ENCODE peak calls at places on chromosomes 3 and 15, in nine cellular contexts. One of them, this sample, is unnamed.

GRCh38 chr3:71062920-71063767 is 520.4 kb downstream of the FOXP1 start:
- DNase-seq in renal cortical epithelial cell: peak
- DNase-seq in kidney glomerular epithelial cell: no peak
- DNase-seq in nucleus accumbens: no peak
- DNase-seq in sciatic nerve: no peak
- DNase-seq in AG08396: peak
- DNase-seq in HT-29: peak
- DNase-seq in BE2C: no peak
- DNase-seq in hippocampal formation: peak
- DNase-seq in this sample: no peak

GRCh38 chr3:107132674-107133073 is 244.6 kb upstream of the CCDC54 start:
- DNase-seq in sciatic nerve: no peak
- DNase-seq in renal cortical epithelial cell: no peak
- DNase-seq in hippocampal formation: no peak
- DNase-seq in nucleus accumbens: no peak
- DNase-seq in HT-29: no peak
- DNase-seq in kidney glomerular epithelial cell: no peak
- DNase-seq in AG08396: no peak
- DNase-seq in BE2C: no peak
- DNase-seq in this sample: no peak

GRCh38 chr3:143525408-143525807 is 322.9 kb downstream of the SLC9A9 start:
- DNase-seq in kidney glomerular epithelial cell: no peak
- DNase-seq in HT-29: no peak
- DNase-seq in sciatic nerve: no peak
- DNase-seq in renal cortical epithelial cell: peak
- DNase-seq in AG08396: peak
- DNase-seq in BE2C: no peak
- DNase-seq in hippocampal formation: no peak
- DNase-seq in nucleus accumbens: no peak
- DNase-seq in this sample: no peak

GRCh38 chr3:184757010-184757651 is 45.3 kb upstream of the MAGEF1 start:
- DNase-seq in BE2C: no peak
- DNase-seq in hippocampal formation: peak
- DNase-seq in AG08396: peak
- DNase-seq in renal cortical epithelial cell: no peak
- DNase-seq in sciatic nerve: peak
- DNase-seq in nucleus accumbens: no peak
- DNase-seq in kidney glomerular epithelial cell: no peak
- DNase-seq in HT-29: no peak
- DNase-seq in this sample: peak

GRCh38 chr15:71183063-71183462 is 67.8 kb downstream of the THSD4 start:
- DNase-seq in kidney glomerular epithelial cell: no peak
- DNase-seq in BE2C: no peak
- DNase-seq in renal cortical epithelial cell: no peak
- DNase-seq in nucleus accumbens: no peak
- DNase-seq in sciatic nerve: no peak
- DNase-seq in hippocampal formation: no peak
- DNase-seq in HT-29: no peak
- DNase-seq in AG08396: no peak
- DNase-seq in this sample: no peak

GRCh38 chr3:133998691-133999241 is 31.0 kb downstream of the SLCO2A1 start:
- DNase-seq in kidney glomerular epithelial cell: no peak
- DNase-seq in sciatic nerve: no peak
- DNase-seq in nucleus accumbens: no peak
- DNase-seq in AG08396: no peak
- DNase-seq in hippocampal formation: no peak
- DNase-seq in renal cortical epithelial cell: no peak
- DNase-seq in BE2C: no peak
- DNase-seq in HT-29: no peak
- DNase-seq in this sample: no peak

GRCh38 chr15:60538129-60538528 is 59.2 kb upstream of the ICE2 start:
- DNase-seq in renal cortical epithelial cell: no peak
- DNase-seq in HT-29: no peak
- DNase-seq in kidney glomerular epithelial cell: no peak
- DNase-seq in sciatic nerve: no peak
- DNase-seq in nucleus accumbens: no peak
- DNase-seq in AG08396: no peak
- DNase-seq in hippocampal formation: no peak
- DNase-seq in BE2C: no peak
- DNase-seq in this sample: no peak

GRCh38 chr15:51004103-51004536 is 90.6 kb downstream of the TNFAIP8L3 start:
- DNase-seq in HT-29: no peak
- DNase-seq in AG08396: peak
- DNase-seq in hippocampal formation: no peak
- DNase-seq in renal cortical epithelial cell: peak
- DNase-seq in BE2C: no peak
- DNase-seq in sciatic nerve: no peak
- DNase-seq in kidney glomerular epithelial cell: peak
- DNase-seq in nucleus accumbens: no peak
- DNase-seq in this sample: no peak

GRCh38 chr3:106206165-106206564 is 337.4 kb upstream of the CBLB start:
- DNase-seq in hippocampal formation: no peak
- DNase-seq in kidney glomerular epithelial cell: no peak
- DNase-seq in renal cortical epithelial cell: peak
- DNase-seq in nucleus accumbens: no peak
- DNase-seq in HT-29: no peak
- DNase-seq in sciatic nerve: no peak
- DNase-seq in BE2C: no peak
- DNase-seq in AG08396: no peak
- DNase-seq in this sample: no peak

GRCh38 chr3:151971814-151972579 is 98.6 kb downstream of the SUCNR1 start:
- DNase-seq in kidney glomerular epithelial cell: no peak
- DNase-seq in nucleus accumbens: no peak
- DNase-seq in HT-29: peak
- DNase-seq in sciatic nerve: no peak
- DNase-seq in hippocampal formation: no peak
- DNase-seq in AG08396: no peak
- DNase-seq in renal cortical epithelial cell: no peak
- DNase-seq in BE2C: no peak
- DNase-seq in this sample: no peak

GRCh38 chr3:177827517-177828249 is 630.4 kb upstream of the TBL1XR1 start:
- DNase-seq in renal cortical epithelial cell: peak
- DNase-seq in sciatic nerve: no peak
- DNase-seq in nucleus accumbens: no peak
- DNase-seq in HT-29: peak
- DNase-seq in BE2C: no peak
- DNase-seq in kidney glomerular epithelial cell: peak
- DNase-seq in AG08396: peak
- DNase-seq in hippocampal formation: no peak
- DNase-seq in this sample: no peak

GRCh38 chr15:35992791-35993190 is 446.8 kb upstream of the DPH6 start:
- DNase-seq in hippocampal formation: no peak
- DNase-seq in renal cortical epithelial cell: no peak
- DNase-seq in AG08396: no peak
- DNase-seq in kidney glomerular epithelial cell: no peak
- DNase-seq in sciatic nerve: no peak
- DNase-seq in BE2C: no peak
- DNase-seq in nucleus accumbens: no peak
- DNase-seq in HT-29: no peak
- DNase-seq in this sample: no peak

GRCh38 chr3:16803019-16803418 is 81.7 kb upstream of the PLCL2 start:
- DNase-seq in renal cortical epithelial cell: no peak
- DNase-seq in hippocampal formation: no peak
- DNase-seq in nucleus accumbens: no peak
- DNase-seq in AG08396: no peak
- DNase-seq in BE2C: no peak
- DNase-seq in kidney glomerular epithelial cell: no peak
- DNase-seq in sciatic nerve: no peak
- DNase-seq in HT-29: no peak
- DNase-seq in this sample: peak

GRCh38 chr3:23874359-23875120 is 42.2 kb downstream of the NKIRAS1 start:
- DNase-seq in HT-29: no peak
- DNase-seq in AG08396: peak
- DNase-seq in nucleus accumbens: no peak
- DNase-seq in renal cortical epithelial cell: peak
- DNase-seq in sciatic nerve: no peak
- DNase-seq in kidney glomerular epithelial cell: peak
- DNase-seq in BE2C: no peak
- DNase-seq in hippocampal formation: no peak
- DNase-seq in this sample: no peak

GRCh38 chr3:166613365-166613764 is 766.7 kb downstream of the ZBBX start:
- DNase-seq in kidney glomerular epithelial cell: no peak
- DNase-seq in hippocampal formation: no peak
- DNase-seq in sciatic nerve: no peak
- DNase-seq in nucleus accumbens: no peak
- DNase-seq in BE2C: no peak
- DNase-seq in renal cortical epithelial cell: no peak
- DNase-seq in AG08396: no peak
- DNase-seq in HT-29: no peak
- DNase-seq in this sample: no peak

GRCh38 chr15:67097893-67098740 is 32.7 kb downstream of the SMAD3 start:
- DNase-seq in BE2C: no peak
- DNase-seq in nucleus accumbens: no peak
- DNase-seq in hippocampal formation: no peak
- DNase-seq in renal cortical epithelial cell: peak
- DNase-seq in AG08396: no peak
- DNase-seq in HT-29: peak
- DNase-seq in sciatic nerve: no peak
- DNase-seq in kidney glomerular epithelial cell: peak
- DNase-seq in this sample: no peak

GRCh38 chr15:50137893-50138292 is 18.9 kb upstream of the ATP8B4 start:
- DNase-seq in kidney glomerular epithelial cell: no peak
- DNase-seq in AG08396: no peak
- DNase-seq in HT-29: no peak
- DNase-seq in hippocampal formation: no peak
- DNase-seq in BE2C: no peak
- DNase-seq in sciatic nerve: no peak
- DNase-seq in renal cortical epithelial cell: no peak
- DNase-seq in nucleus accumbens: no peak
- DNase-seq in this sample: no peak

GRCh38 chr3:120693439-120694172 is 11.6 kb upstream of the HGD start:
- DNase-seq in AG08396: no peak
- DNase-seq in renal cortical epithelial cell: peak
- DNase-seq in nucleus accumbens: no peak
- DNase-seq in HT-29: peak
- DNase-seq in BE2C: no peak
- DNase-seq in kidney glomerular epithelial cell: peak
- DNase-seq in sciatic nerve: no peak
- DNase-seq in hippocampal formation: peak
- DNase-seq in this sample: no peak

GRCh38 chr3:89841041-89841440 is 733.6 kb downstream of the EPHA3 start:
- DNase-seq in HT-29: no peak
- DNase-seq in renal cortical epithelial cell: no peak
- DNase-seq in kidney glomerular epithelial cell: no peak
- DNase-seq in nucleus accumbens: no peak
- DNase-seq in hippocampal formation: no peak
- DNase-seq in AG08396: no peak
- DNase-seq in BE2C: no peak
- DNase-seq in sciatic nerve: no peak
- DNase-seq in this sample: no peak

GRCh38 chr3:145864336-145864735 is 296.6 kb downstream of the PLOD2 start:
- DNase-seq in kidney glomerular epithelial cell: no peak
- DNase-seq in renal cortical epithelial cell: no peak
- DNase-seq in nucleus accumbens: no peak
- DNase-seq in AG08396: no peak
- DNase-seq in HT-29: no peak
- DNase-seq in BE2C: no peak
- DNase-seq in hippocampal formation: no peak
- DNase-seq in sciatic nerve: no peak
- DNase-seq in this sample: no peak

GRCh38 chr15:60966316-60966715 is 262.8 kb downstream of the RORA start:
- DNase-seq in sciatic nerve: no peak
- DNase-seq in AG08396: no peak
- DNase-seq in renal cortical epithelial cell: peak
- DNase-seq in nucleus accumbens: no peak
- DNase-seq in kidney glomerular epithelial cell: no peak
- DNase-seq in hippocampal formation: no peak
- DNase-seq in HT-29: no peak
- DNase-seq in BE2C: no peak
- DNase-seq in this sample: no peak

GRCh38 chr15:69082556-69082955 is 68.1 kb downstream of the NOX5 start:
- DNase-seq in HT-29: no peak
- DNase-seq in renal cortical epithelial cell: no peak
- DNase-seq in sciatic nerve: no peak
- DNase-seq in BE2C: no peak
- DNase-seq in AG08396: no peak
- DNase-seq in kidney glomerular epithelial cell: no peak
- DNase-seq in hippocampal formation: no peak
- DNase-seq in nucleus accumbens: no peak
- DNase-seq in this sample: no peak

GRCh38 chr15:26665950-26666921 is 106.6 kb downstream of the GABRB3 start:
- DNase-seq in hippocampal formation: no peak
- DNase-seq in AG08396: no peak
- DNase-seq in renal cortical epithelial cell: no peak
- DNase-seq in kidney glomerular epithelial cell: no peak
- DNase-seq in HT-29: peak
- DNase-seq in BE2C: no peak
- DNase-seq in sciatic nerve: no peak
- DNase-seq in nucleus accumbens: no peak
- DNase-seq in this sample: peak

This sample was measured in WERI-Rb-1.